ENCODE peak calls at places on chromosomes 3 and 15, in eight cellular contexts. P is kidney; C is IMR-90; Z is CD4-positive, CD25-positive, alpha-beta regulatory T cell; X is SK-N-SH; Y is iPS DF 6.9; F is right cardiac atrium; L is esophagus squamous epithelium. V is an unnamed sample.

GRCh38 chr3:182786564-182787196 is 6.6 kb upstream of the ATP11B start:
- DNase-seq in P (no peak), C (no peak), Z (no peak), X (no peak), Y (no peak), F (no peak), L (no peak), V (no peak)

GRCh38 chr3:57227930-57228733 is 603 bp downstream of the APPL1 start:
- DNase-seq in P (peak; percentile 84), C (peak; percentile 41), Z (peak; percentile 37), X (peak; percentile 59), Y (no peak), F (peak; percentile 83), L (no peak), V (peak; percentile 53)

GRCh38 chr3:62703423-62704167 is 171.6 kb downstream of the CADPS start:
- DNase-seq in P (no peak), C (no peak), Z (no peak), X (no peak), Y (no peak), F (no peak), L (no peak), V (no peak)

GRCh38 chr3:182792901-182793662 is at the start of gene ATP11B:
- DNase-seq in P (peak; percentile 90), C (peak; percentile 41), Z (peak; percentile 82), X (peak; percentile 96), Y (no peak), F (peak; percentile 91), L (peak; percentile 21), V (peak; percentile 69)

GRCh38 chr15:33448961-33449611 is 138.3 kb downstream of the RYR3 start:
- DNase-seq in P (peak; percentile 75), C (no peak), Z (no peak), X (no peak), Y (no peak), F (no peak), L (no peak), V (peak; percentile 18)

GRCh38 chr3:190853464-190853863 is 9.0 kb downstream of the GMNC start:
- DNase-seq in P (no peak), C (no peak), Z (no peak), X (no peak), Y (no peak), F (no peak), L (no peak), V (no peak)

GRCh38 chr3:104066658-104067057 is 1300.1 kb upstream of the ALCAM start:
- DNase-seq in P (no peak), C (no peak), Z (no peak), X (no peak), Y (no peak), F (no peak), L (no peak), V (no peak)

GRCh38 chr3:65716372-65716771 is 322.3 kb downstream of the MAGI1 start:
- DNase-seq in P (no peak), C (no peak), Z (no peak), X (no peak), Y (no peak), F (no peak), L (no peak), V (no peak)

GRCh38 chr3:43866529-43867353 is 176.0 kb downstream of the ABHD5 start:
- DNase-seq in P (no peak), C (peak; percentile 86), Z (no peak), X (no peak), Y (no peak), F (no peak), L (no peak), V (no peak)

GRCh38 chr15:72318408-72318942 is 1.5 kb downstream of the CELF6 start:
- DNase-seq in P (no peak), C (no peak), Z (no peak), X (no peak), Y (no peak), F (no peak), L (no peak), V (no peak)

GRCh38 chr15:70892002-70892911 is at the start of the genes LRRC49 and THAP10:
- DNase-seq in P (peak; percentile 95), C (peak; percentile 98), Z (peak; percentile 0), X (peak; percentile 88), Y (peak; percentile 85), F (peak; percentile 96), L (peak; percentile 30), V (peak; percentile 89)

GRCh38 chr3:173930251-173930650 is 532.7 kb downstream of the NLGN1 start:
- DNase-seq in P (no peak), C (no peak), Z (no peak), X (no peak), Y (no peak), F (no peak), L (no peak), V (no peak)

GRCh38 chr3:154071154-154071553 is 50.0 kb upstream of the ARHGEF26 start:
- DNase-seq in P (no peak), C (no peak), Z (no peak), X (no peak), Y (no peak), F (no peak), L (no peak), V (no peak)

GRCh38 chr3:10015476-10015904 is 10.7 kb upstream of the FANCD2 start:
- DNase-seq in P (peak; percentile 90), C (peak; percentile 97), Z (no peak), X (no peak), Y (no peak), F (peak; percentile 94), L (no peak), V (peak; percentile 83)

GRCh38 chr3:20811006-20811405 is 625.0 kb upstream of the SGO1 start:
- DNase-seq in P (no peak), C (no peak), Z (no peak), X (no peak), Y (no peak), F (no peak), L (no peak), V (no peak)

DNA sequence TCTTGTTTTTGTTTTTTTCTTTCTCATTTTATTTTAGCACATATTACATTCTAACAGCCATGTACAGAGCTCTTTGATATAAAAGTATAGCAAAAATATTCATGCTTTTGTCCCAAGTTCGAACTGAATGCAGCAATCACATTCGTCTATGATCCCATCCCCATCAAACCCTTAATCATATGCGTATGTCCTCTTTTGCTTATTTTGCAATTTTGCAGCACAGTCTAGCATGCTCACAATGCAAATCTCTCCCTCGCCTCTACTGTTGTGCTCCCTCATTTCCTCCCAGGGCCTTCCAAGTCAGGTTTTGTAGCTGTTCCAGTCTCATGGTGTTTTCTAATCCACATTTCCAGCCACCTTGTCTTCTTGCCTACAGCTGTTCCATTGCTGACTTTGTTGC is 144.6 kb upstream of the VEPH1 start:
- DNase-seq in P (no peak), C (no peak), Z (no peak), X (no peak), Y (no peak), F (no peak), L (no peak), V (no peak)
- H3K27ac ChIP-seq in P (no peak overlapping the region), C (no peak overlapping the region), Z (no peak overlapping the region), X (no peak overlapping the region), Y (no peak overlapping the region), F (no peak overlapping the region), L (no peak overlapping the region), V (no peak overlapping the region)

DNA sequence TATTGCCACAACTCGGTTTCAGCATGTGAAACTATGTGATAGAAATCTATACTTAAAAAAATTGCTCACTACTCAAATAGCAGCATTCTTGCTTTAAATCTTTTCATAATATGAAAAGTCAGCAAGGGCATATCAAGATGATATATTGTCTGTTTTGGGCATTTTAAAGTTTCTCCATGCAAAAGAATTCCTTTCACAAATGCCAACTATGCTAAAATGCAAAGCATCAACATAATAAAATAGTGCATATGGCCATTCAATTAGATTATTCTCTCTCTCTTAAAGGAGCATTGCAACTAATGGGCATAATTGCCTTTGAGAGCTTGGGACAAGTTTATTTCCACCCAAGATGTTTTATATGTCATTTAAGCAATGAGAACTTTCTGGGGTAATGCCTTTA is 475.1 kb downstream of the ZPLD1 start:
- DNase-seq in P (no peak), C (no peak), Z (no peak), X (no peak), Y (no peak), F (no peak), L (no peak), V (no peak)
- H3K27ac ChIP-seq in P (no peak overlapping the region), C (no peak overlapping the region), Z (no peak overlapping the region), X (no peak overlapping the region), Y (no peak overlapping the region), F (no peak overlapping the region), L (no peak overlapping the region), V (no peak overlapping the region)

DNA sequence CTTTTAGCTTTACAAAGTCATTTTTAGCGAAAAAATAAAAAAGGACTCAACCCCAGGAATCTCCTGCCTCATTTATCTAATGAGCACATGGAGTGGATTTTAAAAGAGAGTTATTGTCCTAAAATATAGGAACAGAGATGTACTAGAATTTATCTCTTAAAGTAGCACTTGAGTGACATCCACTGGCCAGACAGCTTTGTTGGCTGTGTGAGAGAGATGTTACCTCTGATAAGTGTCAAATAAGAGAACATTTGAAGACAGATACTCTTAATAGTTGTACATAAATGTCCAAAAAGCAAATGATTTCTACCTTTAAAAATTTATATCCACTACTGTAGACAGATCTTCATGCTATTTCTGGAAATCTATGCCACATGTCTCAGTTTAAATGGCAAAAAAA is 12.3 kb upstream of the MFSD1 start:
- DNase-seq in P (no peak), C (peak; percentile 81), Z (no peak), X (peak; percentile 20), Y (no peak), F (no peak), L (no peak), V (no peak)
- H3K27ac ChIP-seq in P (no peak overlapping the region), C (no peak overlapping the region), Z (no peak overlapping the region), X (no peak overlapping the region), Y (no peak overlapping the region), F (no peak overlapping the region), L (no peak overlapping the region), V (no peak overlapping the region)

DNA sequence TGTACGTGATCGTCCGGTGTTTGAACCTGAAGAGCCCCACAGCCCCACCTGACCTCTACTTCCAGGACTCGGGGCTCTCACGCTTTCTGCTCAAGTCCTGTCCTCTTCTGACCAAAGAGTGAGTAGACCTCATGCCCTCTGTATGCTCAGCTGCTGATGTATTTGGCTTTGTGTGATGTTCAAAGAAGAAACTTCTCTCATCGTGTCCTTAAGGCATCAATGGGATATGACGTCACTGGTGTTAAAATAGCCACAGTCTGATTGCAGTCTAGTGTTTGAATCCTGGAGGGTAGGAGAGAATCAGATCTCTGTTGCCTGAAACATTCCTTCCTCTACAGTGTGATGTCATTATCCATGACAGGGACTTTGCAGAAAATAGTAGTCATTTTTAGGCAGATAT is 28.1 kb downstream of the ABHD2 start:
- DNase-seq in P (no peak), C (peak; percentile 55), Z (no peak), X (no peak), Y (no peak), F (no peak), L (no peak), V (no peak)
- H3K27ac ChIP-seq in P (no peak overlapping the region), C (no peak overlapping the region), Z (no peak overlapping the region), X (no peak overlapping the region), Y (no peak overlapping the region), F (peak overlapping the region; percentile 66), L (peak overlapping the region; percentile 50), V (peak overlapping the region; percentile 78)

GRCh38 chr15:85727068-85727467 is 67.7 kb downstream of the KLHL25 start:
- DNase-seq in P (no peak), C (no peak), Z (no peak), X (no peak), Y (no peak), F (peak; percentile 78), L (no peak), V (no peak)
- H3K27ac ChIP-seq in P (peak overlapping the region; percentile 74), C (no peak overlapping the region), Z (no peak overlapping the region), X (no peak overlapping the region), Y (no peak overlapping the region), F (peak overlapping the region; percentile 71), L (peak overlapping the region; percentile 3), V (peak overlapping the region; percentile 1)

V was measured in psoas muscle.